ENCODE peak calls at places on chromosomes 12 and 14, in five cellular contexts. J is ureter; D is fibroblast of pulmonary artery; X is activated T-helper 9 cell treated with anti-CD3 and anti-CD28 coated beads, Interleukin-2, amount 50 U/mL, for 16 hours; A is cardiac muscle cell. L is an unnamed sample.

GRCh38 chr12:57844725-57845477 is 1.6 kb downstream of the CTDSP2 start:
- DNase-seq in X (no peak), D (peak; percentile 90), J (peak; percentile 84), A (peak; percentile 62), L (no peak)

GRCh38 chr12:51922762-51923505 is 15.6 kb downstream of the ACVRL1 start:
- DNase-seq in A (no peak), J (peak; percentile 75), X (no peak), D (peak; percentile 76), L (no peak)

GRCh38 chr12:82648510-82648909 is 38.2 kb upstream of the TMTC2 start:
- DNase-seq in D (no peak), A (no peak), J (no peak), X (no peak), L (no peak)

GRCh38 chr12:32390572-32391219 is 8.7 kb upstream of the FGD4 start:
- DNase-seq in D (peak; percentile 36), X (no peak), A (no peak), J (no peak), L (no peak)

GRCh38 chr14:85577542-85578140 is 47.7 kb downstream of the FLRT2 start:
- DNase-seq in X (no peak), D (no peak), J (no peak), A (no peak), L (no peak)

GRCh38 chr12:118537481-118537917 is 161.1 kb downstream of the SUDS3 start:
- DNase-seq in A (peak; percentile 68), D (no peak), J (peak; percentile 45), X (no peak), L (no peak)

GRCh38 chr12:56115329-56115728 is 1.1 kb upstream of the RPL41 start:
- DNase-seq in J (no peak), A (no peak), D (peak; percentile 45), X (no peak), L (no peak)

GRCh38 chr12:112381898-112382796 is at the start of gene HECTD4:
- DNase-seq in D (peak; percentile 78), J (peak; percentile 94), A (peak; percentile 99), X (peak; percentile 92), L (peak; percentile 67)

GRCh38 chr14:80959448-80960006 is 4.1 kb downstream of the TSHR start:
- DNase-seq in X (peak; percentile 9), D (no peak), J (no peak), A (no peak), L (peak; percentile 1)

GRCh38 chr12:105783983-105784947 is 354.5 kb downstream of the NUAK1 start:
- DNase-seq in D (no peak), A (no peak), J (no peak), X (no peak), L (no peak)

GRCh38 chr12:5946388-5946787 is 1.3 kb upstream of the ANO2 start:
- DNase-seq in D (no peak), X (no peak), J (no peak), A (no peak), L (no peak)

GRCh38 chr14:104301731-104302460 is 163.5 kb downstream of the KIF26A start:
- DNase-seq in D (no peak), J (no peak), X (no peak), A (no peak), L (no peak)

GRCh38 chr14:27995688-27996087 is 770.9 kb upstream of the FOXG1 start:
- DNase-seq in D (no peak), X (no peak), A (no peak), J (no peak), L (no peak)

GRCh38 chr14:105223770-105224544 is 24.4 kb upstream of the BTBD6 start:
- DNase-seq in X (no peak), D (no peak), J (no peak), A (no peak), L (no peak)

GRCh38 chr12:67433393-67434175 is 164.4 kb downstream of the CAND1 start:
- DNase-seq in D (no peak), X (no peak), A (no peak), J (no peak), L (no peak)

GRCh38 chr12:59708059-59708458 is 112.2 kb downstream of the SLC16A7 start:
- DNase-seq in J (no peak), X (no peak), A (no peak), D (peak; percentile 53), L (no peak)

GRCh38 chr12:114186241-114187002 is 219.5 kb downstream of the TBX5 start:
- DNase-seq in X (no peak), J (no peak), D (no peak), A (no peak), L (no peak)

GRCh38 chr12:120230326-120230973 is 29.5 kb upstream of the RPLP0 start:
- DNase-seq in A (peak; percentile 76), J (peak; percentile 87), D (peak; percentile 88), X (no peak), L (no peak)

GRCh38 chr12:53983580-53984572 is 1.1 kb upstream of the HOXC10 start:
- DNase-seq in A (no peak), J (no peak), X (no peak), D (no peak), L (no peak)

GRCh38 chr12:101824831-101825230 is 5.9 kb downstream of the GNPTAB start:
- DNase-seq in X (no peak), J (no peak), A (no peak), D (peak; percentile 16), L (no peak)

GRCh38 chr14:91284791-91285548 is 40.5 kb upstream of the GPR68 start:
- DNase-seq in D (no peak), X (no peak), J (no peak), A (no peak), L (no peak)

GRCh38 chr14:71680733-71681387 is 251.4 kb upstream of the RGS6 start:
- DNase-seq in D (no peak), J (no peak), A (no peak), X (no peak), L (no peak)

GRCh38 chr12:6426882-6427671 is 17.7 kb upstream of the CD27 start:
- DNase-seq in J (no peak), D (no peak), A (no peak), X (peak; percentile 84), L (no peak)

GRCh38 chr12:98894412-98895085 is 249.5 kb downstream of the APAF1 start:
- DNase-seq in D (no peak), X (no peak), A (peak; percentile 40), J (no peak), L (no peak)

GRCh38 chr12:12194206-12194605 is 72.6 kb downstream of the LRP6 start:
- DNase-seq in J (no peak), A (no peak), X (no peak), D (no peak), L (no peak)

GRCh38 chr12:48779869-48780268 is 9.0 kb downstream of the ADCY6 start:
- DNase-seq in X (no peak), A (peak; percentile 33), J (no peak), D (peak; percentile 89), L (no peak)

GRCh38 chr12:52119398-52120254 is 40.1 kb downstream of the SMIM41 start:
- DNase-seq in A (peak; percentile 81), J (no peak), D (peak; percentile 16), X (peak; percentile 13), L (no peak)

GRCh38 chr12:128316981-128317526 is 50.1 kb downstream of the TMEM132C start:
- DNase-seq in A (no peak), J (no peak), X (no peak), D (peak; percentile 11), L (no peak)

GRCh38 chr12:79274571-79275064 is 410.0 kb downstream of the SYT1 start:
- DNase-seq in A (no peak), J (no peak), X (no peak), D (no peak), L (no peak)

GRCh38 chr14:76955575-76956252 is 72.8 kb downstream of the IRF2BPL start:
- DNase-seq in J (no peak), X (peak; percentile 36), A (no peak), D (peak; percentile 56), L (no peak)

GRCh38 chr14:92653162-92653651 is 95.2 kb downstream of the LGMN start:
- DNase-seq in X (no peak), A (no peak), J (no peak), D (no peak), L (no peak)

L was measured in esophagus squamous epithelium.